ENCODE peak calls at places on chromosomes 3 and 15, in eight cellular contexts. One of them, this sample, is unnamed. For H3K4me1, the result is how much of the 10 kb centered on the place peaks cover.

GRCh38 chr3:186998937-186999368 is 68.6 kb downstream of the ST6GAL1 start:
- DNase-seq in DND-41: no peak
- DNase-seq in right cardiac atrium: no peak
- DNase-seq in testis: no peak
- DNase-seq in PC-3: peak
- DNase-seq in K562: no peak
- DNase-seq in tibial artery: no peak
- DNase-seq in HepG2: no peak
- DNase-seq in this sample: no peak

GRCh38 chr3:114565201-114565600 is 271.4 kb downstream of the TIGIT start:
- DNase-seq in DND-41: no peak
- DNase-seq in right cardiac atrium: peak
- DNase-seq in testis: peak
- DNase-seq in PC-3: no peak
- DNase-seq in K562: no peak
- DNase-seq in tibial artery: peak
- DNase-seq in HepG2: no peak
- DNase-seq in this sample: no peak

GRCh38 chr3:168622795-168623194 is 527.1 kb upstream of the GOLIM4 start:
- DNase-seq in DND-41: no peak
- DNase-seq in right cardiac atrium: no peak
- DNase-seq in testis: no peak
- DNase-seq in PC-3: no peak
- DNase-seq in K562: no peak
- DNase-seq in tibial artery: no peak
- DNase-seq in HepG2: no peak
- DNase-seq in this sample: no peak

GRCh38 chr3:42175841-42176240 is 84.7 kb downstream of the TRAK1 start:
- DNase-seq in DND-41: no peak
- DNase-seq in right cardiac atrium: no peak
- DNase-seq in testis: no peak
- DNase-seq in PC-3: no peak
- DNase-seq in K562: no peak
- DNase-seq in tibial artery: no peak
- DNase-seq in HepG2: no peak
- DNase-seq in this sample: no peak

GRCh38 chr3:112042842-112043280 is 8.3 kb downstream of the TMPRSS7 start:
- DNase-seq in DND-41: no peak
- DNase-seq in right cardiac atrium: no peak
- DNase-seq in testis: no peak
- DNase-seq in PC-3: peak
- DNase-seq in K562: no peak
- DNase-seq in tibial artery: no peak
- DNase-seq in HepG2: peak
- DNase-seq in this sample: no peak

GRCh38 chr3:48157950-48158376 is 30.3 kb downstream of the CDC25A start:
- DNase-seq in DND-41: peak
- DNase-seq in right cardiac atrium: peak
- DNase-seq in testis: peak
- DNase-seq in PC-3: peak
- DNase-seq in K562: peak
- DNase-seq in tibial artery: peak
- DNase-seq in HepG2: peak
- DNase-seq in this sample: peak

GRCh38 chr3:152183473-152183872 is 85.3 kb upstream of the MBNL1 start:
- DNase-seq in DND-41: peak
- DNase-seq in right cardiac atrium: no peak
- DNase-seq in testis: peak
- DNase-seq in PC-3: peak
- DNase-seq in K562: peak
- DNase-seq in tibial artery: no peak
- DNase-seq in HepG2: peak
- DNase-seq in this sample: peak

GRCh38 chr15:52257734-52258062 is 37.9 kb downstream of the MYO5C start:
- DNase-seq in DND-41: no peak
- DNase-seq in right cardiac atrium: no peak
- DNase-seq in testis: no peak
- DNase-seq in PC-3: no peak
- DNase-seq in K562: no peak
- DNase-seq in tibial artery: no peak
- DNase-seq in HepG2: no peak
- DNase-seq in this sample: no peak

GRCh38 chr3:108983051-108983450 is 29.4 kb upstream of the GUCA1C start:
- DNase-seq in DND-41: no peak
- DNase-seq in right cardiac atrium: no peak
- DNase-seq in testis: no peak
- DNase-seq in PC-3: peak
- DNase-seq in K562: no peak
- DNase-seq in tibial artery: no peak
- DNase-seq in HepG2: no peak
- DNase-seq in this sample: no peak

GRCh38 chr3:72818915-72819314 is 29.3 kb downstream of the SHQ1 start:
- DNase-seq in DND-41: no peak
- DNase-seq in right cardiac atrium: no peak
- DNase-seq in testis: no peak
- DNase-seq in PC-3: no peak
- DNase-seq in K562: no peak
- DNase-seq in tibial artery: peak
- DNase-seq in HepG2: no peak
- DNase-seq in this sample: no peak

GRCh38 chr3:111076732-111077131 is 5.1 kb downstream of the NECTIN3 start:
- DNase-seq in DND-41: no peak
- DNase-seq in right cardiac atrium: no peak
- DNase-seq in testis: no peak
- DNase-seq in PC-3: no peak
- DNase-seq in K562: no peak
- DNase-seq in tibial artery: no peak
- DNase-seq in HepG2: no peak
- DNase-seq in this sample: no peak

GRCh38 chr3:196995646-196996355 is 27.2 kb upstream of the PIGZ start:
- DNase-seq in DND-41: peak
- DNase-seq in right cardiac atrium: no peak
- DNase-seq in testis: no peak
- DNase-seq in PC-3: no peak
- DNase-seq in K562: no peak
- DNase-seq in tibial artery: no peak
- DNase-seq in HepG2: no peak
- DNase-seq in this sample: no peak

GRCh38 chr15:53522878-53523455 is 236.5 kb downstream of the WDR72 start:
- DNase-seq in DND-41: no peak
- DNase-seq in right cardiac atrium: peak
- DNase-seq in testis: no peak
- DNase-seq in PC-3: peak
- DNase-seq in K562: no peak
- DNase-seq in tibial artery: no peak
- DNase-seq in HepG2: no peak
- DNase-seq in this sample: no peak

GRCh38 chr3:155304394-155304793 is 10.9 kb upstream of the STRIT1 start:
- DNase-seq in DND-41: no peak
- DNase-seq in right cardiac atrium: no peak
- DNase-seq in testis: no peak
- DNase-seq in PC-3: no peak
- DNase-seq in K562: no peak
- DNase-seq in tibial artery: no peak
- DNase-seq in HepG2: peak
- DNase-seq in this sample: no peak

GRCh38 chr3:146308222-146308621 is 57.3 kb upstream of the PLSCR4 start:
- DNase-seq in DND-41: no peak
- DNase-seq in right cardiac atrium: no peak
- DNase-seq in testis: no peak
- DNase-seq in PC-3: peak
- DNase-seq in K562: no peak
- DNase-seq in tibial artery: no peak
- DNase-seq in HepG2: no peak
- DNase-seq in this sample: no peak

GRCh38 chr3:9080165-9080564 is 116.9 kb upstream of the RAD18 start:
- DNase-seq in DND-41: no peak
- DNase-seq in right cardiac atrium: no peak
- DNase-seq in testis: no peak
- DNase-seq in PC-3: peak
- DNase-seq in K562: no peak
- DNase-seq in tibial artery: no peak
- DNase-seq in HepG2: no peak
- DNase-seq in this sample: no peak

GRCh38 chr3:21705769-21706168 is 45.2 kb downstream of the ZNF385D start:
- DNase-seq in DND-41: no peak
- DNase-seq in right cardiac atrium: peak
- DNase-seq in testis: peak
- DNase-seq in PC-3: peak
- DNase-seq in K562: no peak
- DNase-seq in tibial artery: peak
- DNase-seq in HepG2: no peak
- DNase-seq in this sample: no peak

GRCh38 chr3:171541181-171541580 is 81.0 kb upstream of the TNIK start:
- DNase-seq in DND-41: no peak
- DNase-seq in right cardiac atrium: no peak
- DNase-seq in testis: no peak
- DNase-seq in PC-3: no peak
- DNase-seq in K562: no peak
- DNase-seq in tibial artery: no peak
- DNase-seq in HepG2: no peak
- DNase-seq in this sample: no peak

GRCh38 chr3:160756907-160757623 is 1.0 kb downstream of the PPM1L start:
- DNase-seq in DND-41: peak
- DNase-seq in right cardiac atrium: peak
- DNase-seq in testis: peak
- DNase-seq in PC-3: no peak
- DNase-seq in K562: no peak
- DNase-seq in tibial artery: no peak
- DNase-seq in HepG2: no peak
- DNase-seq in this sample: peak

GRCh38 chr3:160754371-160754854 is 1.6 kb upstream of the PPM1L start:
- DNase-seq in DND-41: peak
- DNase-seq in right cardiac atrium: peak
- DNase-seq in testis: peak
- DNase-seq in PC-3: peak
- DNase-seq in K562: no peak
- DNase-seq in tibial artery: peak
- DNase-seq in HepG2: no peak
- DNase-seq in this sample: peak

GRCh38 chr3:160754855-160755747 is 930 bp upstream of the PPM1L start:
- DNase-seq in DND-41: peak
- DNase-seq in right cardiac atrium: peak
- DNase-seq in testis: peak
- DNase-seq in PC-3: peak
- DNase-seq in K562: peak
- DNase-seq in tibial artery: peak
- DNase-seq in HepG2: peak
- DNase-seq in this sample: peak

GRCh38 chr3:160755776-160756304 is at the start of gene PPM1L:
- DNase-seq in DND-41: peak
- DNase-seq in right cardiac atrium: peak
- DNase-seq in testis: no peak
- DNase-seq in PC-3: peak
- DNase-seq in K562: peak
- DNase-seq in tibial artery: peak
- DNase-seq in HepG2: no peak
- DNase-seq in this sample: no peak

GRCh38 chr3:160753953-160754352 is 2.1 kb upstream of the PPM1L start:
- DNase-seq in DND-41: no peak
- DNase-seq in right cardiac atrium: no peak
- DNase-seq in testis: no peak
- DNase-seq in PC-3: no peak
- DNase-seq in K562: no peak
- DNase-seq in tibial artery: no peak
- DNase-seq in HepG2: no peak
- DNase-seq in this sample: no peak
- H3K4me1 ChIP-seq in DND-41: under half
- H3K4me1 ChIP-seq in right cardiac atrium: under half
- H3K4me1 ChIP-seq in testis: under half
- H3K4me1 ChIP-seq in PC-3: under half
- H3K4me1 ChIP-seq in K562: under half
- H3K4me1 ChIP-seq in tibial artery: under half
- H3K4me1 ChIP-seq in HepG2: under half
- H3K4me1 ChIP-seq in this sample: under half

DNA sequence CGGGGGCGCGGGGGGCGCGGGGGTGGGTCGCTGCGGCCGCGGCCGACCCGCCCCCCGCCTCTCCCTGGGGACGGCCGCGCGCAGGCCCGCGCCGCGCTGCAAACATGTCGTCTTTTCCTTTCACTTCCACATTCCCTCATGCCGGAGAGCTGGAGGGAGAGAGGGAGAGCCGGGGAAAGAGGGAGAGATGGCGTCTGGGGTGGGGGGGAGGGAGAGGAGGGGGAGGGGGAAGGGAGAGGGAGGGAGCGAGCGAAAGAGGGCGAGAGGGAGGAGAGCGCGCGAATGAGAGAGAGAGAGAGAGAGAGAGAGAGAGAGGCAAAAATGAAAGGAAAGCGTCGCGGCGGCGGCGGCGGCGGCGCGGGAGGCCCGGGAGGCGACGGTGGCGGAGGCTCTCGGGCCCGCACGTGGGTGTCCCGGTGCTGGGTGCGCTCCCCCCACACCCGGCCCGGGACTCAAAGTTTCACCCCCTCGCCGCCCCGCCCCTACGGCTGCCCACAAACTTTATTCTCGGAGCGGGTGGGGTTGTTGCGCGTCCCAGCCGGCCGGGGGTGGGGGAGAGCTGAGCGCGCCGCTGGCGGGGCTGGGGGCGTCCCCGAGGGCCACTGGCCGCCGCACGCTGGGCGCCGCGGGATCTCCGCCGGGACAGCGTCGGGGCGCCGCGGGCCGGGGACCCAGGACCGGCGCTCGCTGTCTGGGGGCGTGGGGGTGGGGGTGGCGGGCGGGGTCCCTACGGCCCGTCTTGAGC is 731 bp downstream of the ZNF710 start:
- DNase-seq in DND-41: peak
- DNase-seq in right cardiac atrium: peak
- DNase-seq in testis: peak
- DNase-seq in PC-3: peak
- DNase-seq in K562: peak
- DNase-seq in tibial artery: peak
- DNase-seq in HepG2: peak
- DNase-seq in this sample: peak
- H3K4me1 ChIP-seq in DND-41: under half
- H3K4me1 ChIP-seq in right cardiac atrium: under half
- H3K4me1 ChIP-seq in testis: under half
- H3K4me1 ChIP-seq in PC-3: half or more
- H3K4me1 ChIP-seq in K562: under half
- H3K4me1 ChIP-seq in tibial artery: half or more
- H3K4me1 ChIP-seq in HepG2: half or more
- H3K4me1 ChIP-seq in this sample: under half

DNA sequence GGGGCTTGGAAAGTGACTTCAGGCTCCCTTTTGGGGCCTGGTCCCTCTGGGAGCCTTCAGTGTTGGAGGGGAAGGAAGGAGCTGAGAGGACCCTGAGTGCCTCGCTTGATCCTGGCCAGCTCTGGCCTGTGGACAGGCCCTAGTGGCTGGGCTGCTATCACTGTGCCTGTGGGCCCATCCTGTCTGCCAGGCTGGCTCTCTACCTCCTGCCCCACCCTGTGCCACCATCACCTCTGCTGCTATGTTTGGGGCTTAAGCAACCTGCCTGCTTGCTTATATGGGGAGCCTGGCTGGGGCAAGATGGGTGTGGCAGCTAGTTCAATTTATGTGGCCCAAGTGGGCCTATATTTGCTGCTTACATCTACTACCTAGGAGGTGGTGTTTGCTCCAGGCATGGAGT is 7.1 kb downstream of the TEX264 start:
- DNase-seq in DND-41: no peak
- DNase-seq in right cardiac atrium: no peak
- DNase-seq in testis: no peak
- DNase-seq in PC-3: no peak
- DNase-seq in K562: no peak
- DNase-seq in tibial artery: no peak
- DNase-seq in HepG2: no peak
- DNase-seq in this sample: no peak
- H3K4me1 ChIP-seq in DND-41: under half
- H3K4me1 ChIP-seq in right cardiac atrium: under half
- H3K4me1 ChIP-seq in testis: under half
- H3K4me1 ChIP-seq in PC-3: under half
- H3K4me1 ChIP-seq in K562: under half
- H3K4me1 ChIP-seq in tibial artery: under half
- H3K4me1 ChIP-seq in HepG2: under half
- H3K4me1 ChIP-seq in this sample: half or more

GRCh38 chr3:126494831-126495230 is 19.1 kb upstream of the ZXDC start:
- DNase-seq in DND-41: peak
- DNase-seq in right cardiac atrium: no peak
- DNase-seq in testis: no peak
- DNase-seq in PC-3: no peak
- DNase-seq in K562: no peak
- DNase-seq in tibial artery: no peak
- DNase-seq in HepG2: no peak
- DNase-seq in this sample: no peak
- H3K4me1 ChIP-seq in DND-41: half or more
- H3K4me1 ChIP-seq in right cardiac atrium: under half
- H3K4me1 ChIP-seq in testis: under half
- H3K4me1 ChIP-seq in PC-3: under half
- H3K4me1 ChIP-seq in K562: under half
- H3K4me1 ChIP-seq in tibial artery: under half
- H3K4me1 ChIP-seq in HepG2: under half
- H3K4me1 ChIP-seq in this sample: under half